ENCODE peak calls at places on chromosomes 3 and 15, in eight cellular contexts. P is IMR-90; F is A549; V is fibroblast of lung; N is endodermal cell; J is H1; K is ovary; H is CD8-positive, alpha-beta T cell. A is an unnamed sample.

GRCh38 chr15:60010467-60011257 is 6.6 kb downstream of the FOXB1 start:
- DNase-seq in P (no peak), F (no peak), V (no peak), N (no peak), J (no peak), K (no peak), H (no peak), A (no peak)

GRCh38 chr3:27134165-27134796 is 234.9 kb downstream of the NEK10 start:
- DNase-seq in P (peak; percentile 66), F (peak; percentile 75), V (peak; percentile 39), N (peak; percentile 87), J (no peak), K (peak; percentile 45), H (peak; percentile 77), A (peak; percentile 69)

GRCh38 chr3:194781617-194782016 is 95.9 kb downstream of the FAM43A start:
- DNase-seq in P (no peak), F (no peak), V (no peak), N (no peak), J (no peak), K (no peak), H (no peak), A (no peak)

GRCh38 chr15:66885281-66885915 is 180.0 kb upstream of the SMAD3 start:
- DNase-seq in P (no peak), F (no peak), V (no peak), N (peak; percentile 10), J (no peak), K (no peak), H (peak; percentile 4), A (no peak)

GRCh38 chr15:74584204-74584603 is 31.4 kb upstream of the CLK3 start:
- DNase-seq in P (no peak), F (no peak), V (no peak), N (no peak), J (no peak), K (no peak), H (no peak), A (no peak)

GRCh38 chr15:75720787-75721461 is 8.3 kb upstream of the CSPG4 start:
- DNase-seq in P (no peak), F (peak; percentile 80), V (peak; percentile 61), N (peak; percentile 90), J (no peak), K (no peak), H (no peak), A (no peak)

GRCh38 chr15:58839485-58839884 is 68.4 kb downstream of the MINDY2 start:
- DNase-seq in P (peak; percentile 4), F (peak; percentile 33), V (no peak), N (no peak), J (no peak), K (no peak), H (no peak), A (no peak)

GRCh38 chr3:187955076-187955952 is 198.6 kb upstream of the LPP start:
- DNase-seq in P (peak; percentile 93), F (peak; percentile 87), V (peak; percentile 90), N (no peak), J (no peak), K (no peak), H (no peak), A (no peak)

GRCh38 chr3:145915787-145916186 is 245.2 kb downstream of the PLOD2 start:
- DNase-seq in P (no peak), F (no peak), V (no peak), N (peak; percentile 45), J (no peak), K (no peak), H (no peak), A (no peak)

GRCh38 chr15:90962021-90962420 is 7.3 kb downstream of the RCCD1 start:
- DNase-seq in P (no peak), F (no peak), V (no peak), N (no peak), J (no peak), K (no peak), H (no peak), A (no peak)

GRCh38 chr3:72234394-72234793 is 449.4 kb upstream of the PROK2 start:
- DNase-seq in P (peak; percentile 50), F (no peak), V (peak; percentile 88), N (peak; percentile 26), J (no peak), K (peak; percentile 46), H (no peak), A (no peak)

GRCh38 chr3:172070799-172071198 is 31.4 kb downstream of the FNDC3B start:
- DNase-seq in P (no peak), F (no peak), V (no peak), N (no peak), J (no peak), K (no peak), H (no peak), A (no peak)
- H3K4me1 ChIP-seq in P (peaks cover 22% of the 10 kb centered on the region), F (peaks cover 89% of the 10 kb centered on the region), V (peaks cover 12% of the 10 kb centered on the region), N (peaks cover 26% of the 10 kb centered on the region), J (peaks cover 10% of the 10 kb centered on the region), K (peaks cover 29% of the 10 kb centered on the region), H (peaks cover 14% of the 10 kb centered on the region), A (peaks cover 40% of the 10 kb centered on the region)

GRCh38 chr15:100123611-100124010 is 218.2 kb downstream of the ADAMTS17 start:
- DNase-seq in P (no peak), F (no peak), V (peak; percentile 30), N (no peak), J (no peak), K (no peak), H (no peak), A (no peak)
- TF ChIP-seq CTCF in P (no peak), F (no peak), V (no peak), N (no peak), J (no peak), K (no peak), H (no peak), A (no peak)

DNA sequence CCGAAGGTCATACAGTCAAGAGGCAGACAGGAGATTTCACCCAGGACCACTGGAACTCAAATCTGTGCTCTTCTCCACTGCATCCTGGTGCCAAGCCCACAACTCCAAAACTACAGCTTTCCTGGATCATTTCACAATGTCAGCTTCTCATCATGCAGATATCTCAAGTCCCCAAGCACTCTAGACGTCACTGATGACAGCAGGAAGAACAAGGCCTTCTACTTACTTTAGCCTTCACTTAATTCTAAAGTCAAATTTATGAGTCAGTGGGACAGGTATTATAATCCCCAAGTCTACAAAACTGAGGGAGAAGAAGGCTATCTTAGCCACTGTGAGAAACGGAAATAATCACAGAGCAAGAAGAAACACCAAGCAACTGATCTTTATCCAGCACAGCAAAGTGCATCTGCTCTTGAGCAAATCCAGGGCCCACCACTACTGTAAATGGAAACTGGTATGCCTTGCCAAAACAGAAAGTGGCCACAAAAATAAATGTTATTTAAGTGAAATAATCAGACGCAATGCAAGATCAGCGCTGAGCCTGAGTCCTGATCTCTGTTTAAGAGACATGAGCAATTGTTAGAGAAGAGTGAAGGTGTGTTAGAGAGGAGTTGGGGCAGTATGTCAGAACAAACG is 928 bp downstream of the RAD18 start:
- DNase-seq in P (peak; percentile 16), F (no peak), V (peak; percentile 24), N (no peak), J (no peak), K (no peak), H (no peak), A (no peak)
- H3K4me3 ChIP-seq in P (peak overlapping the region; percentile 78), F (peak overlapping the region; percentile 66), V (peak overlapping the region; percentile 95), N (peak overlapping the region; percentile 92), J (peak overlapping the region; percentile 80), K (peak overlapping the region; percentile 82), H (peak overlapping the region; percentile 89), A (peak overlapping the region; percentile 85)

DNA sequence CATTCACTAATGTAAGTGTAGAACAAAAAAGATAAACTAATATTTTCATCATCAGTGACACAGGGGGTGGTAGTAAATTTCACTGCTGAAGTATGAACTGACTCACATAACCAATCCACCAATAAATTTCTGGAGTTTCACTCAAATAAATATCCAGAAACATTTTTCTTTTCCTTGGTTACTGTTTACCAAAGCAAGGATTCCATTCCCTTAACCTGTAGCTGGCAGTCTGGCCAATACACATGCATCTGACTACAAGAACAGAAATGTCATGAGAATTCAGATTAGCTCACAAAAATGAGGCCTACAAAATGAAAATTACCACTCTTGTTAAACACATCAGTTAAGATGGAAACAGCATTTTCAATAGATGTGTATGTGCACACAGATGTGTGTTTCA is 80.3 kb downstream of the STAG1 start:
- DNase-seq in P (peak; percentile 79), F (peak; percentile 14), V (peak; percentile 74), N (no peak), J (no peak), K (no peak), H (no peak), A (no peak)
- H3K4me1 ChIP-seq in P (peaks cover 4% of the 10 kb centered on the region), F (peaks cover 16% of the 10 kb centered on the region), V (peaks cover 4% of the 10 kb centered on the region), N (no peaks in the 10 kb centered on the region), J (no peaks in the 10 kb centered on the region), K (peaks cover 1% of the 10 kb centered on the region), H (peaks cover 12% of the 10 kb centered on the region), A (peaks cover 9% of the 10 kb centered on the region)

A was measured in Caco-2.